ENCODE peak calls at places on chromosomes 11 and 22, in seven cellular contexts. One of them, this sample, is unnamed. For H3K4me1, the result is how much of the 10 kb centered on the place peaks cover.

GRCh38 chr11:13782395-13783080 is 114.1 kb downstream of the FAR1 start:
- ATAC-seq in PC-3: no peak
- ATAC-seq in right lobe of liver: peak
- ATAC-seq in CD8-positive, alpha-beta T cell: no peak
- ATAC-seq in pancreas: no peak
- ATAC-seq in HCT116: no peak
- ATAC-seq in GM23338: no peak
- ATAC-seq in this sample: no peak

GRCh38 chr11:47172740-47173139 is 3.9 kb downstream of the ARFGAP2 start:
- ATAC-seq in PC-3: no peak
- ATAC-seq in right lobe of liver: no peak
- ATAC-seq in CD8-positive, alpha-beta T cell: no peak
- ATAC-seq in pancreas: no peak
- ATAC-seq in HCT116: no peak
- ATAC-seq in GM23338: no peak
- ATAC-seq in this sample: no peak

GRCh38 chr11:43788394-43788793 is 92.2 kb upstream of the ALKBH3 start:
- ATAC-seq in PC-3: no peak
- ATAC-seq in right lobe of liver: peak
- ATAC-seq in CD8-positive, alpha-beta T cell: no peak
- ATAC-seq in pancreas: no peak
- ATAC-seq in HCT116: no peak
- ATAC-seq in GM23338: no peak
- ATAC-seq in this sample: no peak

GRCh38 chr22:37223965-37224551 is 11.8 kb upstream of the SSTR3 start:
- ATAC-seq in PC-3: no peak
- ATAC-seq in right lobe of liver: no peak
- ATAC-seq in CD8-positive, alpha-beta T cell: peak
- ATAC-seq in pancreas: no peak
- ATAC-seq in HCT116: no peak
- ATAC-seq in GM23338: no peak
- ATAC-seq in this sample: no peak

GRCh38 chr11:102680945-102681344 is 24.6 kb downstream of the MMP27 start:
- ATAC-seq in PC-3: no peak
- ATAC-seq in right lobe of liver: no peak
- ATAC-seq in CD8-positive, alpha-beta T cell: no peak
- ATAC-seq in pancreas: no peak
- ATAC-seq in HCT116: no peak
- ATAC-seq in GM23338: no peak
- ATAC-seq in this sample: peak

GRCh38 chr11:130051077-130051476 is 18.6 kb upstream of the APLP2 start:
- ATAC-seq in PC-3: no peak
- ATAC-seq in right lobe of liver: peak
- ATAC-seq in CD8-positive, alpha-beta T cell: no peak
- ATAC-seq in pancreas: no peak
- ATAC-seq in HCT116: no peak
- ATAC-seq in GM23338: no peak
- ATAC-seq in this sample: peak

GRCh38 chr11:94884322-94884721 is 89.0 kb downstream of the CWC15 start:
- ATAC-seq in PC-3: no peak
- ATAC-seq in right lobe of liver: no peak
- ATAC-seq in CD8-positive, alpha-beta T cell: no peak
- ATAC-seq in pancreas: no peak
- ATAC-seq in HCT116: no peak
- ATAC-seq in GM23338: no peak
- ATAC-seq in this sample: no peak

GRCh38 chr11:36304349-36304748 is 8.3 kb downstream of the PRR5L start:
- ATAC-seq in PC-3: no peak
- ATAC-seq in right lobe of liver: peak
- ATAC-seq in CD8-positive, alpha-beta T cell: no peak
- ATAC-seq in pancreas: no peak
- ATAC-seq in HCT116: no peak
- ATAC-seq in GM23338: no peak
- ATAC-seq in this sample: no peak

GRCh38 chr11:57641011-57641410 is 8.7 kb downstream of the YPEL4 start:
- ATAC-seq in PC-3: no peak
- ATAC-seq in right lobe of liver: peak
- ATAC-seq in CD8-positive, alpha-beta T cell: no peak
- ATAC-seq in pancreas: no peak
- ATAC-seq in HCT116: peak
- ATAC-seq in GM23338: no peak
- ATAC-seq in this sample: no peak

GRCh38 chr11:65003282-65003681 is 6.5 kb upstream of the BATF2 start:
- ATAC-seq in PC-3: no peak
- ATAC-seq in right lobe of liver: no peak
- ATAC-seq in CD8-positive, alpha-beta T cell: no peak
- ATAC-seq in pancreas: no peak
- ATAC-seq in HCT116: no peak
- ATAC-seq in GM23338: peak
- ATAC-seq in this sample: no peak
- H3K27ac ChIP-seq in PC-3: no peak
- H3K27ac ChIP-seq in right lobe of liver: no peak
- H3K27ac ChIP-seq in CD8-positive, alpha-beta T cell: no peak
- H3K27ac ChIP-seq in pancreas: no peak
- H3K27ac ChIP-seq in HCT116: no peak
- H3K27ac ChIP-seq in GM23338: no peak
- H3K27ac ChIP-seq in this sample: no peak

DNA sequence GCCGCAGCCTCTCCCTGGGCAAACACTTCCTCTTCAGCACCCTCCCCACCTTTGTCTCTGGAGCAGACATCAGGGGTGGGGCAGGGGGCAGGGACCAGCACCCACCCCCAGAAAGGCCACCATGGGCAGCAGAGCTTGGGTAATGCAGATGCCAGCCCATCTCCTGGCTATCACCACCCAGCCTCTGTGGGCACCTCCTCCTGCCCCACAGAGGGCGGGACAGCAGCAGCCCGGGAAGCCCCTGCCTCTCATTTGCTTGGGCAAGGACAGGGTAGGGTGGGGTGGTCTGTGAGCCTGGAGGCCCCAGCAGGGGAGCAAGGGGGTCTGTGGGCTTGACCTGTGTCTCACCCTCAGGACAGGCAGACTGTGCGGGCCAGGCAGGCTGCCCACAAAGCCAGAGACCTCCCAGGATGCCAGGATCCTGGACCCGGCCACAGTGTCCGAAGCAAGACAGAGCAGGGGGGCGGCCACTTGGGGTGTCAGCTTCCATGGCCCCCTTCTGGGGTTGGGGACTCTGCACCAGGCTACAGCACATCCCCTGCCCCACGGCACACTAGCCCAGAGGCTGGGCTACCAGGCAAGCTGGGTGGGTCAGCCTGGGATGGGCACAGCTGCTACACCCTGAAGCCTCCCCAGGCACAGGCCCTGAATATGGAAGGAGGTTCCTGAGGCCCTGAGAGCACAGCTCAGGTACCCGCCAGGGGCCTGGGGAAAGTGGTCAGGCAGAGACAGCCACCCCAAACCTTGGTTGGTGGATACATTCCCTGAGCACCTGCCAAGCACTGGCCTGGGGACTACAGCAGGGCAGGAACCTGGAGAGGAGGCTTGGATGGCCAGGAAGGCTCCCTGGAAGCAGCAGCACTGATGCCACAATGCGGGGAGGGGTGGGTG is 4.5 kb downstream of the RNH1 start:
- ATAC-seq in PC-3: no peak
- ATAC-seq in right lobe of liver: no peak
- ATAC-seq in CD8-positive, alpha-beta T cell: no peak
- ATAC-seq in pancreas: no peak
- ATAC-seq in HCT116: no peak
- ATAC-seq in GM23338: no peak
- ATAC-seq in this sample: no peak
- H3K4me3 ChIP-seq in PC-3: no peak
- H3K4me3 ChIP-seq in right lobe of liver: no peak
- H3K4me3 ChIP-seq in CD8-positive, alpha-beta T cell: no peak
- H3K4me3 ChIP-seq in pancreas: no peak
- H3K4me3 ChIP-seq in HCT116: no peak
- H3K4me3 ChIP-seq in GM23338: no peak
- H3K4me3 ChIP-seq in this sample: no peak

DNA sequence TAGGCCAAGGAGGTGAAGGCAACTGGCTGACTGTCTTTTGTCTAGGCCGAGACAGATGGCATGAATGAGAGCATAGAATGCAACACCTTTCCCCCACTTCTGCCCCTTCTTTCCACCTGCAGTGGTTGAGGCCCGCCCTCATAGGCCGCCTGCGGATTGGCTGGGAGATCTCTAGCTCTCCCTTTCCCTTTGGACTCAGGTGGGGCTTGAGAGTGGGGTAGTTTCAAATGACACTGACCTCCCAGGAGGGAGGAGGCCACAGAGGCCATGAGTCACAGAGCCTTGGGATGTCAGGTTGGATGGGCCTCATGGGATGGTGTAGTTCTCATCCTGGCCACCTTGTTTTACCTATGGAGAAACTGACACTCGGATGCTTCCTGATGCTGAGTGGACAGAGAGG is 9.1 kb downstream of the MICAL2 start:
- ATAC-seq in PC-3: peak
- ATAC-seq in right lobe of liver: no peak
- ATAC-seq in CD8-positive, alpha-beta T cell: no peak
- ATAC-seq in pancreas: no peak
- ATAC-seq in HCT116: peak
- ATAC-seq in GM23338: no peak
- ATAC-seq in this sample: no peak
- H3K4me1 ChIP-seq in PC-3: under half
- H3K4me1 ChIP-seq in right lobe of liver: under half
- H3K4me1 ChIP-seq in CD8-positive, alpha-beta T cell: under half
- H3K4me1 ChIP-seq in pancreas: under half
- H3K4me1 ChIP-seq in HCT116: under half
- H3K4me1 ChIP-seq in GM23338: under half
- H3K4me1 ChIP-seq in this sample: under half

GRCh38 chr11:124749920-124750319 is 2.1 kb downstream of the VSIG2 start:
- ATAC-seq in PC-3: no peak
- ATAC-seq in right lobe of liver: no peak
- ATAC-seq in CD8-positive, alpha-beta T cell: no peak
- ATAC-seq in pancreas: no peak
- ATAC-seq in HCT116: no peak
- ATAC-seq in GM23338: no peak
- ATAC-seq in this sample: no peak

GRCh38 chr11:124747406-124748099 is 4.5 kb downstream of the VSIG2 start:
- ATAC-seq in PC-3: no peak
- ATAC-seq in right lobe of liver: no peak
- ATAC-seq in CD8-positive, alpha-beta T cell: no peak
- ATAC-seq in pancreas: no peak
- ATAC-seq in HCT116: peak
- ATAC-seq in GM23338: no peak
- ATAC-seq in this sample: no peak

GRCh38 chr11:124748481-124749338 is 3.3 kb downstream of the VSIG2 start:
- ATAC-seq in PC-3: peak
- ATAC-seq in right lobe of liver: no peak
- ATAC-seq in CD8-positive, alpha-beta T cell: no peak
- ATAC-seq in pancreas: no peak
- ATAC-seq in HCT116: no peak
- ATAC-seq in GM23338: no peak
- ATAC-seq in this sample: peak

GRCh38 chr11:124746621-124747243 is 5.3 kb downstream of the VSIG2 start:
- ATAC-seq in PC-3: peak
- ATAC-seq in right lobe of liver: peak
- ATAC-seq in CD8-positive, alpha-beta T cell: peak
- ATAC-seq in pancreas: peak
- ATAC-seq in HCT116: peak
- ATAC-seq in GM23338: peak
- ATAC-seq in this sample: peak

DNA sequence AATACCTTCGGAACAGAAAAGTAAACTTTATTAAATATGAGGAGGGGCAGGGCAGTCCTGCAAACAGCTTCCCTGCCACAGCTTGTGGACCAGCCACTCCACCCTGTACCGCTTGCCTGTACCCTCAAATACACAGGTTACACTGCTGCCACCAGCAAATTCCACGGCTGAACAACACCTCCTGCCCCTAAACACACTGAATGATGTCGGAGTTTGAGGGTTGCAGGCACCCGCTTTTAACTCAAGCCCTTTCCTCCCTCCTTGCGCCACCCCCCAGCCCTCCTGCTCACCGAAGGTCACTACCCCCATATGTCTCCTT is 4.0 kb downstream of the VSIG2 start:
- ATAC-seq in PC-3: no peak
- ATAC-seq in right lobe of liver: no peak
- ATAC-seq in CD8-positive, alpha-beta T cell: no peak
- ATAC-seq in pancreas: no peak
- ATAC-seq in HCT116: no peak
- ATAC-seq in GM23338: no peak
- ATAC-seq in this sample: no peak
- H3K27ac ChIP-seq in PC-3: peak
- H3K27ac ChIP-seq in right lobe of liver: no peak
- H3K27ac ChIP-seq in CD8-positive, alpha-beta T cell: no peak
- H3K27ac ChIP-seq in pancreas: no peak
- H3K27ac ChIP-seq in HCT116: no peak
- H3K27ac ChIP-seq in GM23338: no peak
- H3K27ac ChIP-seq in this sample: peak

GRCh38 chr11:110972640-110973039 is 260.4 kb upstream of the ARHGAP20 start:
- ATAC-seq in PC-3: no peak
- ATAC-seq in right lobe of liver: no peak
- ATAC-seq in CD8-positive, alpha-beta T cell: no peak
- ATAC-seq in pancreas: no peak
- ATAC-seq in HCT116: no peak
- ATAC-seq in GM23338: no peak
- ATAC-seq in this sample: peak

GRCh38 chr11:110968348-110969062 is 256.3 kb upstream of the ARHGAP20 start:
- ATAC-seq in PC-3: no peak
- ATAC-seq in right lobe of liver: no peak
- ATAC-seq in CD8-positive, alpha-beta T cell: no peak
- ATAC-seq in pancreas: no peak
- ATAC-seq in HCT116: no peak
- ATAC-seq in GM23338: no peak
- ATAC-seq in this sample: no peak

GRCh38 chr11:110966131-110966530 is 253.9 kb upstream of the ARHGAP20 start:
- ATAC-seq in PC-3: no peak
- ATAC-seq in right lobe of liver: no peak
- ATAC-seq in CD8-positive, alpha-beta T cell: no peak
- ATAC-seq in pancreas: no peak
- ATAC-seq in HCT116: no peak
- ATAC-seq in GM23338: no peak
- ATAC-seq in this sample: no peak

GRCh38 chr11:110973401-110973980 is 261.3 kb upstream of the ARHGAP20 start:
- ATAC-seq in PC-3: no peak
- ATAC-seq in right lobe of liver: no peak
- ATAC-seq in CD8-positive, alpha-beta T cell: no peak
- ATAC-seq in pancreas: no peak
- ATAC-seq in HCT116: no peak
- ATAC-seq in GM23338: no peak
- ATAC-seq in this sample: no peak

DNA sequence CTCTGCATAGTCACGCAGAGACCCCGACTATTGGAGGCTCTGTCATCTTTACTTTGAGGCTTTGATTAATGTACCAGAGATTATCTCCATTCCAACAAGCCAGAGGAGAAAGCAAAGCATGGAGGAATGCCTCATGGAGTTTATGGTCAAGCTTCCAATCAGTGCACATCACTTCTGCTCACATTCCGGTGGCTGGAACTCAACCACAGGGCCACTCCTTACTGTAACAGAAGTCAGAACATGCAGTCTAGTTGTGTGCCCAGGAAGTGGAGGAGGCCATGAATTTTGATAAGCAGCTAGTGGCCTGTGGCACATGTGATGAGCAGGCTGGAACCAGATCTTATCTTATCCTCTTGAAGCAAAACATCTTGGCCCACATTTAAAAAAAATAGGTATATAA is 258.9 kb upstream of the ARHGAP20 start:
- ATAC-seq in PC-3: no peak
- ATAC-seq in right lobe of liver: no peak
- ATAC-seq in CD8-positive, alpha-beta T cell: no peak
- ATAC-seq in pancreas: no peak
- ATAC-seq in HCT116: no peak
- ATAC-seq in GM23338: no peak
- ATAC-seq in this sample: no peak
- H3K4me3 ChIP-seq in PC-3: no peak
- H3K4me3 ChIP-seq in right lobe of liver: no peak
- H3K4me3 ChIP-seq in CD8-positive, alpha-beta T cell: no peak
- H3K4me3 ChIP-seq in pancreas: no peak
- H3K4me3 ChIP-seq in HCT116: no peak
- H3K4me3 ChIP-seq in GM23338: no peak
- H3K4me3 ChIP-seq in this sample: no peak

This sample was measured in gastroesophageal sphincter.